ENCODE peak calls at places on chromosomes 3 and 15, in six cellular contexts. M is GM23338; A is A549; P is psoas muscle; W is activated CD4-positive, alpha-beta memory T cell treated with anti-CD3 and anti-CD28 coated beads, Interleukin-2, amount 10 ng/mL, durations not matched to agents 7 days and 5 days; U is Right ventricle myocardium superior. Z is an unnamed sample.

GRCh38 chr15:56967336-56967735 is 48.9 kb downstream of the TCF12 start:
- DNase-seq in M (no peak), A (no peak), P (no peak), W (no peak), U (no peak), Z (no peak)

GRCh38 chr15:101795455-101795854 is 7.9 kb upstream of the OR4F6 start:
- DNase-seq in M (no peak), A (no peak), P (no peak), W (no peak), U (no peak), Z (no peak)

GRCh38 chr3:40780801-40781406 is 256.1 kb downstream of the ZNF621 start:
- DNase-seq in M (no peak), A (no peak), P (peak; percentile 70), W (no peak), U (peak; percentile 67), Z (no peak)

GRCh38 chr3:185824051-185824466 is 783 bp downstream of the IGF2BP2 start:
- DNase-seq in M (peak; percentile 71), A (no peak), P (no peak), W (no peak), U (peak; percentile 43), Z (no peak)

GRCh38 chr15:78101423-78102105 is 9.2 kb downstream of the SH2D7 start:
- DNase-seq in M (no peak), A (no peak), P (no peak), W (no peak), U (no peak), Z (no peak)

GRCh38 chr15:46709461-46709860 is 1007.8 kb upstream of the SEMA6D start:
- DNase-seq in M (no peak), A (no peak), P (no peak), W (no peak), U (no peak), Z (no peak)

GRCh38 chr3:139541156-139541897 is 1.8 kb upstream of the RBP1 start:
- DNase-seq in M (no peak), A (no peak), P (no peak), W (no peak), U (no peak), Z (no peak)

GRCh38 chr15:42737529-42738328 is 801 bp upstream of the CDAN1 start:
- DNase-seq in M (no peak), A (peak; percentile 49), P (no peak), W (no peak), U (no peak), Z (no peak)

GRCh38 chr3:158711886-158712285 is 20.4 kb downstream of the RARRES1 start:
- DNase-seq in M (no peak), A (peak; percentile 50), P (no peak), W (no peak), U (no peak), Z (no peak)

GRCh38 chr3:56988874-56989433 is 71.5 kb upstream of the SPATA12 start:
- DNase-seq in M (peak; percentile 94), A (peak; percentile 67), P (peak; percentile 81), W (peak; percentile 69), U (peak; percentile 73), Z (peak; percentile 63)

GRCh38 chr15:42100021-42100800 is 5.8 kb upstream of the PLA2G4D start:
- DNase-seq in M (no peak), A (no peak), P (no peak), W (no peak), U (no peak), Z (no peak)

GRCh38 chr3:32239638-32240550 is 1.4 kb downstream of the CMTM8 start:
- DNase-seq in M (peak; percentile 80), A (peak; percentile 62), P (no peak), W (peak; percentile 31), U (no peak), Z (no peak)

GRCh38 chr3:86948840-86949239 is 42.1 kb downstream of the VGLL3 start:
- DNase-seq in M (no peak), A (peak; percentile 20), P (no peak), W (no peak), U (no peak), Z (no peak)

GRCh38 chr3:169085827-169086226 is 577.7 kb downstream of the MECOM start:
- DNase-seq in M (peak; percentile 68), A (no peak), P (no peak), W (no peak), U (no peak), Z (no peak)

GRCh38 chr3:140207541-140207940 is 272.6 kb downstream of the CLSTN2 start:
- DNase-seq in M (no peak), A (no peak), P (no peak), W (no peak), U (no peak), Z (no peak)

Z was measured in omental fat pad.